ENCODE peak calls at places on chromosomes 13 and 19, in five cellular contexts. P is memory B cell, A is T-cell, S is transverse colon, V is colonic mucosa. M is an unnamed sample.

GRCh38 chr19:2774083-2774679 is 8.9 kb downstream of the SGTA start:
- DNase-seq in A (no peak), P (no peak), S (no peak), V (no peak), M (no peak)

GRCh38 chr19:4449022-4449825 is 8.4 kb downstream of the UBXN6 start:
- DNase-seq in A (no peak), V (no peak), S (no peak), P (no peak), M (no peak)

GRCh38 chr19:1214862-1215731 is 9.5 kb downstream of the STK11 start:
- DNase-seq in S (no peak), P (no peak), V (no peak), A (no peak), M (peak; percentile 70)

GRCh38 chr13:112245179-112245724 is 130.9 kb upstream of the SPACA7 start:
- DNase-seq in S (no peak), A (no peak), V (no peak), P (no peak), M (no peak)

GRCh38 chr13:75357576-75358295 is 124.2 kb downstream of the TBC1D4 start:
- DNase-seq in S (no peak), P (no peak), V (no peak), A (peak; percentile 42), M (no peak)

GRCh38 chr19:9309974-9310446 is 372 bp upstream of the ZNF699 start:
- DNase-seq in V (peak; percentile 95), A (no peak), P (no peak), S (peak; percentile 91), M (no peak)

GRCh38 chr19:40326201-40326600 is 22.0 kb downstream of the C19orf47 start:
- DNase-seq in A (no peak), S (no peak), P (no peak), V (no peak), M (no peak)

GRCh38 chr19:30170495-30171137 is 201.6 kb upstream of the ZNF536 start:
- DNase-seq in S (no peak), A (no peak), V (no peak), P (no peak), M (no peak)

GRCh38 chr19:6271721-6272410 is 7.9 kb downstream of the MLLT1 start:
- DNase-seq in A (no peak), V (peak; percentile 58), S (peak; percentile 64), P (no peak), M (no peak)

GRCh38 chr13:65913173-65913572 is 1317.0 kb downstream of the PCDH9 start:
- DNase-seq in V (no peak), P (no peak), S (no peak), A (no peak), M (no peak)

GRCh38 chr19:49851456-49852259 is 699 bp downstream of the PTOV1 start:
- DNase-seq in A (no peak), P (no peak), V (peak; percentile 52), S (no peak), M (no peak)

GRCh38 chr13:43784491-43784890 is 2.3 kb downstream of the ENOX1 start:
- DNase-seq in V (no peak), A (no peak), S (no peak), P (no peak), M (no peak)

M was measured in PC-9.